ENCODE peak calls at places on chromosomes 2 and 18, in four cellular contexts. W is K562, V is H1, K is HepG2. Z is an unnamed sample.

GRCh38 chr2:182858671-182859070 is 7.8 kb downstream of the FRZB start:
- DNase-seq in W (no peak), V (no peak), K (no peak), Z (no peak)

GRCh38 chr2:237650455-237650850 is 23.1 kb downstream of the LRRFIP1 start:
- DNase-seq in W (no peak), V (peak; percentile 38), K (no peak), Z (no peak)

GRCh38 chr2:13558368-13558767 is 841.6 kb downstream of the TRIB2 start:
- DNase-seq in W (no peak), V (no peak), K (peak; percentile 7), Z (peak; percentile 36)

GRCh38 chr2:28681216-28681981 is 70.2 kb upstream of the PPP1CB start:
- DNase-seq in W (no peak), V (no peak), K (no peak), Z (no peak)

GRCh38 chr2:106963156-106963555 is 77.2 kb upstream of the ST6GAL2 start:
- DNase-seq in W (no peak), V (no peak), K (no peak), Z (no peak)

GRCh38 chr2:75276093-75277055 is 77.1 kb upstream of the TACR1 start:
- DNase-seq in W (no peak), V (no peak), K (peak; percentile 11), Z (peak; percentile 47)

GRCh38 chr2:226796012-226796839 is 3.4 kb downstream of the IRS1 start:
- DNase-seq in W (no peak), V (no peak), K (no peak), Z (no peak)

GRCh38 chr2:28661589-28662001 is 90.0 kb upstream of the PPP1CB start:
- DNase-seq in W (no peak), V (no peak), K (no peak), Z (peak; percentile 52)

GRCh38 chr2:217988014-217988839 is 14.6 kb downstream of the TNS1 start:
- DNase-seq in W (peak; percentile 71), V (peak; percentile 97), K (peak; percentile 58), Z (peak; percentile 61)

GRCh38 chr18:55243852-55244251 is 284.6 kb upstream of the CCDC68 start:
- DNase-seq in W (no peak), V (no peak), K (no peak), Z (no peak)

GRCh38 chr2:70073493-70073892 is 13.8 kb upstream of the PCBP1 start:
- DNase-seq in W (no peak), V (no peak), K (no peak), Z (no peak)

GRCh38 chr18:74310411-74310810 is 5.2 kb upstream of the C18orf63 start:
- DNase-seq in W (no peak), V (no peak), K (peak; percentile 55), Z (peak; percentile 60)

GRCh38 chr18:73462092-73462491 is 594.3 kb upstream of the NETO1 start:
- DNase-seq in W (no peak), V (no peak), K (no peak), Z (no peak)

GRCh38 chr2:55159752-55160151 is 72.3 kb downstream of the CLHC1 start:
- DNase-seq in W (no peak), V (no peak), K (no peak), Z (no peak)

GRCh38 chr2:55157474-55157884 is 74.6 kb downstream of the CLHC1 start:
- DNase-seq in W (peak; percentile 25), V (no peak), K (no peak), Z (no peak)

GRCh38 chr2:55158111-55158814 is 73.8 kb downstream of the CLHC1 start:
- DNase-seq in W (peak; percentile 34), V (no peak), K (no peak), Z (no peak)

GRCh38 chr2:55160422-55160821 is 71.7 kb downstream of the CLHC1 start:
- DNase-seq in W (no peak), V (no peak), K (no peak), Z (no peak)

DNA sequence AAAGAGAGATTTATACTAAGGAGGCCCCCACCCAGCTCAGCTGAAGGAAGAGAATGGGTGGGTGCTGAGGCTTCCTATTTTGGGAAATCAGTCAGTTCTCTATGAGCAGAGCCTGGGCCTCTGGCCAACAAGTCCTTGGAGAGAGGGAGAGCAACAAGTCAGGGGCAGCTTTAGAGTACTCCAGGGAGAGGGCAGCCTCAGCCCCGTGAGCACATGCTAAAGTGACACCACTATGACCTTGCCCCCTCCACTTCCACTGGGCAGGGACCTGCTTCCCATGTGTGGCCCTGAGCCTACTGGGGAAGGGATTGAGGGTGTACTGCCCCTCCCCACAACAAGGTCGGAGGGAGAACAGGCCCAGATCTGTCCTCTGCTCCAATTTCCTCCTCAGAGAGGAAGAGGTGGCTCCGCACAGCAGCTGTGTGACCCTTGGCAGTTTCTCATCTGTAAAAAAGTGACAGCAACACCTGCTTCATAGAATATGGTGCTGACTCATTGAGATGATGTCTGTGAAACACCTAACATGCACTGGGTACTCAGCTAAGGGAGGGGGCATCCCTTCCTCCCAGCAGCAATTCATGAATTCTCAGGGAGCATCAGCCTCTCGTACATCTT is 72.9 kb downstream of the CLHC1 start:
- DNase-seq in W (peak; percentile 25), V (no peak), K (no peak), Z (no peak)
- TF ChIP-seq PHF8 in W (no peak), V (no peak), K (no peak), Z (no peak)

DNA sequence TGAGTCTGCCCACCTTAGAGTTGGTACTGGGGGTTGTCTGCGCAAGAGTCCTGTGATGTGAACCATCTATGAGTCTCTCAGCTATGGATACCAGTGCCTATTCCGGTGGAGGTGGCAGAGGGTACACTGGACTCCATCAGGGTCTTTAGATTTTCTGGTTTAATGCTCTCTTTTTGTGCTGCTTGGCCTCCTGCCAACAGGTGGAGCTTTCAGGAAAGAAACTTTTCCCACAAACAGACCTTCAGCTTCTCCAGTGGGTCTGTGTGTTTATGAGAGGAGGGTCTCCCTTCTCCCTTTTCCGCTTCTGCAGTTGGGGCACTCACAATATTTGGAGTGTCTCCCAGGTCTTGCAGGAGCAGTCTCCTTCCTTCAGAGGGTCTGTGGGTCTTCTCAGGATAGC is 1721.9 kb upstream of the SLC39A10 start:
- DNase-seq in W (no peak), V (no peak), K (no peak), Z (no peak)
- TF ChIP-seq PHF8 in W (no peak), V (no peak), K (no peak), Z (no peak)

GRCh38 chr18:63917831-63918230 is 10.1 kb downstream of the SERPINB10 start:
- DNase-seq in W (no peak), V (no peak), K (no peak), Z (no peak)
- TF ChIP-seq PHF8 in W (no peak), V (no peak), K (no peak), Z (no peak)

GRCh38 chr2:145690183-145690582 is 1170.3 kb upstream of the ZEB2 start:
- DNase-seq in W (no peak), V (no peak), K (no peak), Z (no peak)
- TF ChIP-seq PHF8 in W (no peak), V (no peak), K (no peak), Z (no peak)

DNA sequence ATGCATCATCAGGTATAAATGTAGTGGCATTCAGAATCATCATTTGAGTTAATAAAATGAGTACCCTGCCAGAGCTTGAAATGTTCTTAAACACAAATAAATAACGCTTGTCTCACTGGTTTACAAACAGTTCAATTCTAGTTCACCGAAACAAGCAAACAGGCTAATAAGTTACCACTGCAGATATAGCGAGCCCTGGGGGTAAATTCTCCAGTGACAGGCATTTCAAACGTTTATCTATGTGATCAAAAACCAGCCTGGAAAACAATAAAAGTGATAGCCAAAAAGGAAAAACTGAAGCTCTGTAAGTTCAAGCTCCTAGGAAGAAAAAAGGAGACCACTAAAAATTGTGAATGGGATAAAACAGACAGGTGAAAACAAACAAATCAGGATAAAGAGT is 152.5 kb downstream of the THADA start:
- DNase-seq in W (no peak), V (no peak), K (no peak), Z (no peak)
- TF ChIP-seq PHF8 in W (no peak), V (no peak), K (no peak), Z (no peak)

DNA sequence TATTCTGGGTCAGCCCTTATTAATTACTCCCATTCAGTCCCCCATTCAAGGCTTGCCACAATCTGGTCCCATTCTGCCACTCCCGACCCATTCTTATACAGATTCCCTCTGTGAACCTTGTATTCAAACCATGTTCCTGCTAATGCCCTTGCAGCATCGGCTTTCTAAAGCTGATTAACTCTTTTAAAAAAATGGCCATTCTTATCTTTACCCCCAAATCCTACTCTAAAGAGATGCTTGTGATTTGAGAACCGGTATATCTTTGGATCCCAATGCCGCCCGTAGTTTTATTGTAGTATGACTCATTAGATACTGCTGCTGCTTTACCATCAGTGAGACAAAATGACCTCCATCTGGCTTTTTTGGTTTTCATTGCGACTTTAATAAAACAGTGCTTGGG is 72.2 kb downstream of the XRCC5 start:
- DNase-seq in W (no peak), V (no peak), K (no peak), Z (no peak)
- TF ChIP-seq PHF8 in W (no peak), V (no peak), K (no peak), Z (no peak)

GRCh38 chr2:64592994-64593655 is 60.6 kb downstream of the SERTAD2 start:
- DNase-seq in W (no peak), V (no peak), K (no peak), Z (no peak)

GRCh38 chr2:64591188-64591587 is 62.5 kb downstream of the SERTAD2 start:
- DNase-seq in W (no peak), V (no peak), K (no peak), Z (no peak)

GRCh38 chr2:64595397-64596160 is 58.1 kb downstream of the SERTAD2 start:
- DNase-seq in W (no peak), V (no peak), K (peak; percentile 40), Z (no peak)

GRCh38 chr2:64598226-64598625 is 55.5 kb downstream of the SERTAD2 start:
- DNase-seq in W (no peak), V (no peak), K (no peak), Z (no peak)

GRCh38 chr2:64594563-64594989 is 59.1 kb downstream of the SERTAD2 start:
- DNase-seq in W (no peak), V (no peak), K (no peak), Z (no peak)
- TF ChIP-seq PHF8 in W (no peak), V (no peak), K (no peak), Z (no peak)

GRCh38 chr18:26307161-26307773 is 81.0 kb downstream of the TAF4B start:
- DNase-seq in W (peak; percentile 44), V (no peak), K (peak; percentile 35), Z (peak; percentile 36)
- TF ChIP-seq PHF8 in W (no peak), V (no peak), K (no peak), Z (no peak)

GRCh38 chr2:88483200-88483599 is 30.7 kb upstream of the FOXI3 start:
- DNase-seq in W (no peak), V (no peak), K (no peak), Z (no peak)
- TF ChIP-seq PHF8 in W (no peak), V (no peak), K (no peak), Z (no peak)

Z was measured in A549.